ENCODE peak calls at places on chromosome 13, in eight cellular contexts. One of them, this sample, is unnamed.

GRCh38 chr13:104105418-104106355 is 1039.5 kb upstream of the SLC10A2 start:
- DNase-seq in NCI-H226: no peak
- DNase-seq in AG04450: no peak
- DNase-seq in NCI-H446: no peak
- DNase-seq in left cardiac atrium: no peak
- DNase-seq in MCF 10A: no peak
- DNase-seq in stimulated activated naive CD8-positive, alpha-beta T cell treated with anti-CD3 and anti-CD28 coated beads, Interleukin-15, Interleukin-2, amounts not matched to agents 100 U/mL and 50 U/mL, for 24 hours: no peak
- DNase-seq in MG63: no peak
- DNase-seq in this sample: no peak

GRCh38 chr13:46914341-46914740 is 17.5 kb upstream of the HTR2A start:
- DNase-seq in NCI-H226: no peak
- DNase-seq in AG04450: no peak
- DNase-seq in NCI-H446: no peak
- DNase-seq in left cardiac atrium: no peak
- DNase-seq in MCF 10A: no peak
- DNase-seq in stimulated activated naive CD8-positive, alpha-beta T cell treated with anti-CD3 and anti-CD28 coated beads, Interleukin-15, Interleukin-2, amounts not matched to agents 100 U/mL and 50 U/mL, for 24 hours: no peak
- DNase-seq in MG63: no peak
- DNase-seq in this sample: no peak

GRCh38 chr13:24159921-24160324 is 597 bp upstream of the SPATA13 start:
- DNase-seq in NCI-H226: no peak
- DNase-seq in AG04450: no peak
- DNase-seq in NCI-H446: no peak
- DNase-seq in left cardiac atrium: no peak
- DNase-seq in MCF 10A: no peak
- DNase-seq in stimulated activated naive CD8-positive, alpha-beta T cell treated with anti-CD3 and anti-CD28 coated beads, Interleukin-15, Interleukin-2, amounts not matched to agents 100 U/mL and 50 U/mL, for 24 hours: no peak
- DNase-seq in MG63: peak; percentile 32
- DNase-seq in this sample: no peak

GRCh38 chr13:21001471-21001870 is 59.9 kb downstream of the LATS2 start:
- DNase-seq in NCI-H226: no peak
- DNase-seq in AG04450: no peak
- DNase-seq in NCI-H446: no peak
- DNase-seq in left cardiac atrium: no peak
- DNase-seq in MCF 10A: no peak
- DNase-seq in stimulated activated naive CD8-positive, alpha-beta T cell treated with anti-CD3 and anti-CD28 coated beads, Interleukin-15, Interleukin-2, amounts not matched to agents 100 U/mL and 50 U/mL, for 24 hours: no peak
- DNase-seq in MG63: no peak
- DNase-seq in this sample: no peak

GRCh38 chr13:106507560-106508274 is 27.7 kb downstream of the EFNB2 start:
- DNase-seq in NCI-H226: peak; percentile 68
- DNase-seq in AG04450: peak; percentile 76
- DNase-seq in NCI-H446: no peak
- DNase-seq in left cardiac atrium: no peak
- DNase-seq in MCF 10A: peak; percentile 98
- DNase-seq in stimulated activated naive CD8-positive, alpha-beta T cell treated with anti-CD3 and anti-CD28 coated beads, Interleukin-15, Interleukin-2, amounts not matched to agents 100 U/mL and 50 U/mL, for 24 hours: no peak
- DNase-seq in MG63: no peak
- DNase-seq in this sample: no peak

GRCh38 chr13:111911141-111911720 is 155.7 kb upstream of the SOX1 start:
- DNase-seq in NCI-H226: no peak
- DNase-seq in AG04450: no peak
- DNase-seq in NCI-H446: no peak
- DNase-seq in left cardiac atrium: no peak
- DNase-seq in MCF 10A: no peak
- DNase-seq in stimulated activated naive CD8-positive, alpha-beta T cell treated with anti-CD3 and anti-CD28 coated beads, Interleukin-15, Interleukin-2, amounts not matched to agents 100 U/mL and 50 U/mL, for 24 hours: no peak
- DNase-seq in MG63: no peak
- DNase-seq in this sample: no peak

GRCh38 chr13:114019367-114019766 is 45.5 kb upstream of the C13orf46 start:
- DNase-seq in NCI-H226: peak; percentile 6
- DNase-seq in AG04450: no peak
- DNase-seq in NCI-H446: no peak
- DNase-seq in left cardiac atrium: no peak
- DNase-seq in MCF 10A: no peak
- DNase-seq in stimulated activated naive CD8-positive, alpha-beta T cell treated with anti-CD3 and anti-CD28 coated beads, Interleukin-15, Interleukin-2, amounts not matched to agents 100 U/mL and 50 U/mL, for 24 hours: peak; percentile 64
- DNase-seq in MG63: peak; percentile 20
- DNase-seq in this sample: no peak

GRCh38 chr13:33310245-33311038 is 24.9 kb upstream of the STARD13 start:
- DNase-seq in NCI-H226: no peak
- DNase-seq in AG04450: no peak
- DNase-seq in NCI-H446: no peak
- DNase-seq in left cardiac atrium: no peak
- DNase-seq in MCF 10A: no peak
- DNase-seq in stimulated activated naive CD8-positive, alpha-beta T cell treated with anti-CD3 and anti-CD28 coated beads, Interleukin-15, Interleukin-2, amounts not matched to agents 100 U/mL and 50 U/mL, for 24 hours: no peak
- DNase-seq in MG63: no peak
- DNase-seq in this sample: no peak

GRCh38 chr13:45870232-45870631 is 18.7 kb upstream of the SIAH3 start:
- DNase-seq in NCI-H226: no peak
- DNase-seq in AG04450: no peak
- DNase-seq in NCI-H446: no peak
- DNase-seq in left cardiac atrium: no peak
- DNase-seq in MCF 10A: no peak
- DNase-seq in stimulated activated naive CD8-positive, alpha-beta T cell treated with anti-CD3 and anti-CD28 coated beads, Interleukin-15, Interleukin-2, amounts not matched to agents 100 U/mL and 50 U/mL, for 24 hours: no peak
- DNase-seq in MG63: no peak
- DNase-seq in this sample: no peak

GRCh38 chr13:47934371-47934770 is 66.7 kb downstream of the SUCLA2 start:
- DNase-seq in NCI-H226: no peak
- DNase-seq in AG04450: no peak
- DNase-seq in NCI-H446: no peak
- DNase-seq in left cardiac atrium: no peak
- DNase-seq in MCF 10A: no peak
- DNase-seq in stimulated activated naive CD8-positive, alpha-beta T cell treated with anti-CD3 and anti-CD28 coated beads, Interleukin-15, Interleukin-2, amounts not matched to agents 100 U/mL and 50 U/mL, for 24 hours: no peak
- DNase-seq in MG63: no peak
- DNase-seq in this sample: no peak

GRCh38 chr13:29556742-29557141 is 38.7 kb downstream of the SLC7A1 start:
- DNase-seq in NCI-H226: no peak
- DNase-seq in AG04450: no peak
- DNase-seq in NCI-H446: no peak
- DNase-seq in left cardiac atrium: no peak
- DNase-seq in MCF 10A: no peak
- DNase-seq in stimulated activated naive CD8-positive, alpha-beta T cell treated with anti-CD3 and anti-CD28 coated beads, Interleukin-15, Interleukin-2, amounts not matched to agents 100 U/mL and 50 U/mL, for 24 hours: no peak
- DNase-seq in MG63: no peak
- DNase-seq in this sample: no peak

GRCh38 chr13:33642374-33643065 is 175.4 kb upstream of the RFC3 start:
- DNase-seq in NCI-H226: peak; percentile 7
- DNase-seq in AG04450: peak; percentile 88
- DNase-seq in NCI-H446: no peak
- DNase-seq in left cardiac atrium: peak; percentile 29
- DNase-seq in MCF 10A: peak; percentile 85
- DNase-seq in stimulated activated naive CD8-positive, alpha-beta T cell treated with anti-CD3 and anti-CD28 coated beads, Interleukin-15, Interleukin-2, amounts not matched to agents 100 U/mL and 50 U/mL, for 24 hours: no peak
- DNase-seq in MG63: peak; percentile 58
- DNase-seq in this sample: no peak

GRCh38 chr13:92804346-92804745 is 422.3 kb upstream of the GPC6 start:
- DNase-seq in NCI-H226: peak; percentile 45
- DNase-seq in AG04450: no peak
- DNase-seq in NCI-H446: no peak
- DNase-seq in left cardiac atrium: no peak
- DNase-seq in MCF 10A: peak; percentile 25
- DNase-seq in stimulated activated naive CD8-positive, alpha-beta T cell treated with anti-CD3 and anti-CD28 coated beads, Interleukin-15, Interleukin-2, amounts not matched to agents 100 U/mL and 50 U/mL, for 24 hours: no peak
- DNase-seq in MG63: peak; percentile 51
- DNase-seq in this sample: no peak

GRCh38 chr13:44198826-44199225 is 174.8 kb upstream of the SERP2 start:
- DNase-seq in NCI-H226: no peak
- DNase-seq in AG04450: no peak
- DNase-seq in NCI-H446: no peak
- DNase-seq in left cardiac atrium: no peak
- DNase-seq in MCF 10A: no peak
- DNase-seq in stimulated activated naive CD8-positive, alpha-beta T cell treated with anti-CD3 and anti-CD28 coated beads, Interleukin-15, Interleukin-2, amounts not matched to agents 100 U/mL and 50 U/mL, for 24 hours: no peak
- DNase-seq in MG63: no peak
- DNase-seq in this sample: no peak

GRCh38 chr13:59266478-59267063 is 897.2 kb downstream of the DIAPH3 start:
- DNase-seq in NCI-H226: peak; percentile 74
- DNase-seq in AG04450: no peak
- DNase-seq in NCI-H446: no peak
- DNase-seq in left cardiac atrium: no peak
- DNase-seq in MCF 10A: no peak
- DNase-seq in stimulated activated naive CD8-positive, alpha-beta T cell treated with anti-CD3 and anti-CD28 coated beads, Interleukin-15, Interleukin-2, amounts not matched to agents 100 U/mL and 50 U/mL, for 24 hours: no peak
- DNase-seq in MG63: no peak
- DNase-seq in this sample: no peak

GRCh38 chr13:95083758-95084157 is 217.5 kb downstream of the ABCC4 start:
- DNase-seq in NCI-H226: peak; percentile 80
- DNase-seq in AG04450: peak; percentile 47
- DNase-seq in NCI-H446: no peak
- DNase-seq in left cardiac atrium: no peak
- DNase-seq in MCF 10A: peak; percentile 30
- DNase-seq in stimulated activated naive CD8-positive, alpha-beta T cell treated with anti-CD3 and anti-CD28 coated beads, Interleukin-15, Interleukin-2, amounts not matched to agents 100 U/mL and 50 U/mL, for 24 hours: no peak
- DNase-seq in MG63: peak; percentile 16
- DNase-seq in this sample: no peak

GRCh38 chr13:110625771-110626321 is 10.5 kb downstream of the NAXD start:
- DNase-seq in NCI-H226: no peak
- DNase-seq in AG04450: no peak
- DNase-seq in NCI-H446: no peak
- DNase-seq in left cardiac atrium: no peak
- DNase-seq in MCF 10A: no peak
- DNase-seq in stimulated activated naive CD8-positive, alpha-beta T cell treated with anti-CD3 and anti-CD28 coated beads, Interleukin-15, Interleukin-2, amounts not matched to agents 100 U/mL and 50 U/mL, for 24 hours: no peak
- DNase-seq in MG63: no peak
- DNase-seq in this sample: no peak

GRCh38 chr13:100547805-100548204 is 40.8 kb downstream of the GGACT start:
- DNase-seq in NCI-H226: no peak
- DNase-seq in AG04450: no peak
- DNase-seq in NCI-H446: peak; percentile 49
- DNase-seq in left cardiac atrium: no peak
- DNase-seq in MCF 10A: peak; percentile 64
- DNase-seq in stimulated activated naive CD8-positive, alpha-beta T cell treated with anti-CD3 and anti-CD28 coated beads, Interleukin-15, Interleukin-2, amounts not matched to agents 100 U/mL and 50 U/mL, for 24 hours: no peak
- DNase-seq in MG63: no peak
- DNase-seq in this sample: no peak

GRCh38 chr13:91203430-91203829 is 144.1 kb upstream of the MIR17HG start:
- DNase-seq in NCI-H226: no peak
- DNase-seq in AG04450: no peak
- DNase-seq in NCI-H446: no peak
- DNase-seq in left cardiac atrium: no peak
- DNase-seq in MCF 10A: no peak
- DNase-seq in stimulated activated naive CD8-positive, alpha-beta T cell treated with anti-CD3 and anti-CD28 coated beads, Interleukin-15, Interleukin-2, amounts not matched to agents 100 U/mL and 50 U/mL, for 24 hours: no peak
- DNase-seq in MG63: no peak
- DNase-seq in this sample: no peak

GRCh38 chr13:113934576-113934975 is 39.3 kb downstream of the C13orf46 start:
- DNase-seq in NCI-H226: no peak
- DNase-seq in AG04450: no peak
- DNase-seq in NCI-H446: no peak
- DNase-seq in left cardiac atrium: no peak
- DNase-seq in MCF 10A: no peak
- DNase-seq in stimulated activated naive CD8-positive, alpha-beta T cell treated with anti-CD3 and anti-CD28 coated beads, Interleukin-15, Interleukin-2, amounts not matched to agents 100 U/mL and 50 U/mL, for 24 hours: no peak
- DNase-seq in MG63: no peak
- DNase-seq in this sample: no peak

GRCh38 chr13:95067303-95067702 is 233.9 kb downstream of the ABCC4 start:
- DNase-seq in NCI-H226: no peak
- DNase-seq in AG04450: no peak
- DNase-seq in NCI-H446: no peak
- DNase-seq in left cardiac atrium: no peak
- DNase-seq in MCF 10A: peak; percentile 23
- DNase-seq in stimulated activated naive CD8-positive, alpha-beta T cell treated with anti-CD3 and anti-CD28 coated beads, Interleukin-15, Interleukin-2, amounts not matched to agents 100 U/mL and 50 U/mL, for 24 hours: no peak
- DNase-seq in MG63: peak; percentile 10
- DNase-seq in this sample: no peak

This sample was measured in NCI-H524 treated with DMSO at 0.1 percent for 48 hours.